ENCODE peak calls at places on chromosomes 4 and X, in four cellular contexts. G is globus pallidus; U is WTC11; Q is stimulated activated CD8-positive, alpha-beta memory T cell treated with anti-CD3 and anti-CD28 coated beads, Interleukin-4, amount 100 ng/mL, for 24 hours. P is an unnamed sample.

GRCh38 chr4:141389649-141390048 is 169.0 kb downstream of the ZNF330 start:
- DNase-seq in G (no peak), U (no peak), Q (no peak), P (no peak)

GRCh38 chr4:76383001-76383400 is 37.9 kb downstream of the CCDC158 start:
- DNase-seq in G (no peak), U (no peak), Q (no peak), P (no peak)

GRCh38 chr4:180832086-180832485 is 1411.1 kb upstream of the TENM3 start:
- DNase-seq in G (no peak), U (no peak), Q (no peak), P (no peak)

GRCh38 chr4:1939664-1940509 is 68.7 kb downstream of the NSD2 start:
- DNase-seq in G (no peak), U (no peak), Q (no peak), P (no peak)

GRCh38 chrX:132443736-132444135 is 45.1 kb downstream of the MBNL3 start:
- DNase-seq in G (no peak), U (no peak), Q (no peak), P (no peak)

GRCh38 chr4:24210332-24210902 is 320.6 kb upstream of the PPARGC1A start:
- DNase-seq in G (no peak), U (no peak), Q (no peak), P (no peak)

GRCh38 chrX:15854080-15854655 is 445 bp downstream of the AP1S2 start:
- DNase-seq in G (peak), U (peak), Q (peak), P (peak)

GRCh38 chr4:76703676-76704075 is 194.3 kb downstream of the SOWAHB start:
- DNase-seq in G (no peak), U (no peak), Q (no peak), P (no peak)

GRCh38 chr4:8580321-8581093 is at the start of gene GPR78:
- DNase-seq in G (no peak), U (peak), Q (peak), P (peak)

GRCh38 chrX:119423631-119424030 is 24.5 kb downstream of the SLC25A43 start:
- DNase-seq in G (no peak), U (no peak), Q (no peak), P (no peak)

GRCh38 chr4:185896832-185897475 is 85.0 kb upstream of the SORBS2 start:
- DNase-seq in G (no peak), U (no peak), Q (no peak), P (no peak)

GRCh38 chr4:184250795-184251679 is 33.4 kb upstream of the ENPP6 start:
- DNase-seq in G (peak), U (no peak), Q (no peak), P (no peak)

GRCh38 chr4:108794136-108794535 is 31.3 kb upstream of the ETNPPL start:
- DNase-seq in G (peak), U (no peak), Q (no peak), P (no peak)

GRCh38 chr4:82247171-82247570 is 126.6 kb downstream of the HNRNPD start:
- DNase-seq in G (no peak), U (no peak), Q (no peak), P (no peak)

GRCh38 chr4:140004580-140005314 is 149.2 kb downstream of the MAML3 start:
- DNase-seq in G (peak), U (peak), Q (no peak), P (peak)

GRCh38 chrX:7132335-7133035 is 15.0 kb upstream of the STS start:
- DNase-seq in G (no peak), U (peak), Q (peak), P (peak)

GRCh38 chrX:22950278-22951266 is 49.2 kb upstream of the DDX53 start:
- DNase-seq in G (no peak), U (no peak), Q (no peak), P (no peak)

GRCh38 chrX:133674726-133675470 is 259.6 kb upstream of the GPC4 start:
- DNase-seq in G (no peak), U (no peak), Q (no peak), P (no peak)